ENCODE peak calls at places on chromosomes 5 and 9, in eight cellular contexts. U is AG10803, P is psoas muscle, W is AG04450, X is GM23338, N is Peyer's patch, O is GM06990, Z is H1. I is an unnamed sample.

GRCh38 chr5:89901983-89902382 is 507.6 kb downstream of the CETN3 start:
- DNase-seq in W (no peak), N (no peak), P (peak; percentile 15), X (no peak), Z (no peak), U (no peak), O (no peak), I (no peak)

GRCh38 chr5:146717951-146718350 is 160.6 kb downstream of the PPP2R2B start:
- DNase-seq in Z (no peak), O (no peak), U (no peak), W (no peak), N (no peak), X (no peak), P (no peak), I (no peak)

GRCh38 chr9:1604942-1605560 is 410.1 kb upstream of the SMARCA2 start:
- DNase-seq in P (no peak), N (no peak), X (peak; percentile 74), U (peak; percentile 18), Z (no peak), W (no peak), O (peak; percentile 23), I (peak; percentile 47)

GRCh38 chr5:178115835-178116405 is 2.6 kb downstream of the N4BP3 start:
- DNase-seq in X (peak; percentile 78), N (no peak), P (no peak), O (no peak), Z (no peak), U (no peak), W (no peak), I (no peak)

GRCh38 chr5:89534331-89534730 is 651.3 kb upstream of the MEF2C start:
- DNase-seq in U (peak; percentile 68), X (no peak), P (no peak), N (no peak), Z (no peak), W (no peak), O (no peak), I (no peak)

GRCh38 chr9:104772707-104773106 is 8.8 kb downstream of the NIPSNAP3B start:
- DNase-seq in O (no peak), P (no peak), W (no peak), X (no peak), U (peak; percentile 58), Z (no peak), N (peak; percentile 30), I (no peak)

GRCh38 chr5:14440598-14441401 is 140.8 kb upstream of the OTULINL start:
- DNase-seq in W (peak; percentile 89), O (no peak), X (no peak), N (no peak), Z (no peak), U (peak; percentile 98), P (peak; percentile 80), I (no peak)

GRCh38 chr9:130995399-130995941 is 13.5 kb upstream of the LAMC3 start:
- DNase-seq in P (peak; percentile 57), X (peak; percentile 40), O (no peak), W (no peak), U (peak; percentile 63), Z (no peak), N (no peak), I (no peak)

GRCh38 chr9:107734231-107735014 is 244.9 kb upstream of the KLF4 start:
- DNase-seq in P (peak; percentile 66), N (no peak), X (no peak), Z (no peak), W (peak; percentile 80), O (no peak), U (peak; percentile 96), I (no peak)

GRCh38 chr9:91837982-91838731 is 111.9 kb downstream of the ROR2 start:
- DNase-seq in X (no peak), O (no peak), Z (no peak), P (no peak), W (no peak), N (no peak), U (no peak), I (no peak)

GRCh38 chr9:74610523-74611061 is 113.5 kb downstream of the RORB start:
- DNase-seq in X (no peak), P (no peak), U (no peak), Z (no peak), O (no peak), N (no peak), W (no peak), I (no peak)

GRCh38 chr5:151115272-151115905 is 34.6 kb upstream of the TNIP1 start:
- DNase-seq in Z (peak; percentile 90), U (peak; percentile 64), O (no peak), X (peak; percentile 84), W (no peak), N (peak; percentile 76), P (peak; percentile 88), I (peak; percentile 69)

GRCh38 chr9:96245399-96245798 is 56.6 kb downstream of the HSD17B3 start:
- DNase-seq in N (no peak), U (no peak), Z (peak; percentile 79), W (no peak), O (no peak), X (peak; percentile 68), P (no peak), I (no peak)

GRCh38 chr5:139862313-139862712 is 66.7 kb downstream of the PSD2 start:
- DNase-seq in P (no peak), U (peak; percentile 40), O (peak; percentile 31), X (no peak), W (no peak), Z (no peak), N (no peak), I (no peak)

GRCh38 chr5:133696782-133697507 is 84.6 kb upstream of the FSTL4 start:
- DNase-seq in O (no peak), P (no peak), W (no peak), U (no peak), Z (no peak), N (no peak), X (no peak), I (no peak)

GRCh38 chr9:7185612-7186011 is 427.8 kb downstream of the KDM4C start:
- DNase-seq in W (peak; percentile 58), P (no peak), U (peak; percentile 89), N (no peak), Z (no peak), O (no peak), X (peak; percentile 67), I (no peak)

GRCh38 chr5:72328172-72328571 is 8.0 kb downstream of the PTCD2 start:
- DNase-seq in X (no peak), Z (no peak), N (no peak), W (no peak), O (no peak), P (peak; percentile 77), U (peak; percentile 69), I (no peak)

DNA sequence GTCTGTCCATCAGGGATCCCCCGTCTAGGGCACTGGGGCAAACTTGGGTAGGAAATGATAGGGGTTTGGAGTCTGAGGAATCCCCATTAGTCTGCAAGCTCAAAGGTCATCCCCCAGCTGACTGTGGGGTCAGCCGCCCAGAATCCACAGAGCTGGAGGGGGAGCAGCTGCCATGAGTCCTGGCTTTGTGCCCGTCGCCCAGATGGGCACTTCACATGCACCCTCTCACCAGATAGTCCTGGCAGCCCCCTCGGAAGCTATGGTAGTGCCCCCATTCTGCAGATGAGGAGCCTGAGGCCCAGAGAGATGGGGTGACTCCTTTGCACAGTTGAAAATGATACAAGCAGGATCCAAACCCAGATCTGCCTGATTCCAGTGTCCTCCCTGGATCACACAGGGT is 35.7 kb upstream of the RPL26L1 start:
- DNase-seq in X (no peak), Z (no peak), W (no peak), N (no peak), U (no peak), O (no peak), P (no peak), I (no peak)
- TF ChIP-seq CTCF in X (no peak), Z (no peak), W (no peak), N (no peak), U (no peak), O (no peak), P (no peak), I (no peak)

GRCh38 chr9:12809720-12810119 is 34.9 kb downstream of the LURAP1L start:
- DNase-seq in Z (no peak), X (no peak), P (no peak), O (no peak), N (no peak), U (no peak), W (no peak), I (no peak)
- TF ChIP-seq CTCF in Z (no peak), X (no peak), P (no peak), O (no peak), N (no peak), U (no peak), W (no peak), I (no peak)

GRCh38 chr9:132182609-132183073 is 20.8 kb downstream of the NTNG2 start:
- DNase-seq in O (no peak), X (peak; percentile 69), P (no peak), N (no peak), Z (no peak), W (no peak), U (no peak), I (no peak)
- TF ChIP-seq CTCF in O (no peak), X (peak; percentile 42), P (no peak), N (no peak), Z (peak; percentile 32), W (peak; percentile 40), U (no peak), I (no peak)

DNA sequence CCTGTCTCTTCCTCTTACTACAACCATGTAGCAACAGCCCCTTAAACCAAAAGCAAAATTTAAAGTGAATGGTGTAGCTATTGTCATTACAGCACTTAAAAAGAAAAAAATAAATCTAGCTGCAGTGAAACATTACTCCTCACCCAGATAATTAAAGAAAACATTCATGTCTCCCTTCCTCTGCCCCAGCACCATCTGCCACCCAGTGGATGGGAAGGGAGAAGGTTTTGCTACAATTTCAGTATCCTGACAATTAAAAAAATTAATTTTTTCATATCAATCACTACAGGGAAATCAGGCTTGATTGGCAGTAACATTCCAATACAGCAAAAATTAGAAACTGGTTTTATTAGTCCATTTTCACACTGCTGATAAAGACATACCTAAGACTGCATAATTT is 147.4 kb upstream of the PUM3 start:
- DNase-seq in N (no peak), X (no peak), O (no peak), W (no peak), U (no peak), Z (no peak), P (no peak), I (no peak)
- TF ChIP-seq CTCF in N (no peak), X (peak; percentile 57), O (no peak), W (peak; percentile 12), U (peak; percentile 39), Z (peak; percentile 15), P (no peak), I (no peak)

GRCh38 chr5:7787770-7788169 is 63.2 kb downstream of the CFAP90 start:
- DNase-seq in O (no peak), U (no peak), P (no peak), W (no peak), N (no peak), X (no peak), Z (no peak), I (no peak)
- TF ChIP-seq CTCF in O (no peak), U (no peak), P (no peak), W (no peak), N (no peak), X (no peak), Z (no peak), I (no peak)

GRCh38 chr5:43039468-43040286 is 442 bp downstream of the ANXA2R start:
- DNase-seq in N (peak; percentile 74), O (peak; percentile 75), X (peak; percentile 60), U (peak; percentile 87), W (no peak), Z (peak; percentile 74), P (peak; percentile 88), I (no peak)
- TF ChIP-seq CTCF in N (no peak), O (peak; percentile 35), X (peak; percentile 15), U (peak; percentile 30), W (peak; percentile 25), Z (no peak), P (peak; percentile 2), I (peak; percentile 42)

I was measured in GM10248.